ENCODE peak calls at places on chromosomes 6 and 20, in five cellular contexts. R, Y, U, G and I are unnamed samples.

GRCh38 chr20:50625986-50626677 is 65.2 kb downstream of the RIPOR3 start:
- DNase-seq in R (no peak), Y (no peak), U (peak), G (peak), I (no peak)

GRCh38 chr6:2412731-2413130 is 167.3 kb upstream of the GMDS start:
- DNase-seq in R (peak), Y (no peak), U (no peak), G (no peak), I (no peak)

GRCh38 chr6:9766240-9766915 is 648.5 kb downstream of the TFAP2A start:
- DNase-seq in R (peak), Y (no peak), U (no peak), G (no peak), I (peak)

GRCh38 chr6:121548146-121548545 is 112.7 kb downstream of the GJA1 start:
- DNase-seq in R (no peak), Y (no peak), U (no peak), G (no peak), I (no peak)

GRCh38 chr6:139370047-139370706 is 4.3 kb downstream of the CITED2 start:
- DNase-seq in R (no peak), Y (no peak), U (peak), G (peak), I (no peak)

GRCh38 chr20:12171927-12172581 is 254.4 kb downstream of the BTBD3 start:
- DNase-seq in R (no peak), Y (no peak), U (peak), G (peak), I (no peak)

GRCh38 chr6:142011775-142012174 is 121.0 kb upstream of the GJE1 start:
- DNase-seq in R (no peak), Y (no peak), U (no peak), G (no peak), I (no peak)

GRCh38 chr6:74568851-74569250 is 637.0 kb downstream of the COL12A1 start:
- DNase-seq in R (peak), Y (no peak), U (no peak), G (no peak), I (no peak)

GRCh38 chr6:25889877-25890853 is 16.1 kb upstream of the SLC17A3 start:
- DNase-seq in R (peak), Y (no peak), U (peak), G (peak), I (no peak)

GRCh38 chr6:122033564-122034181 is 365.8 kb upstream of the HSF2 start:
- DNase-seq in R (peak), Y (no peak), U (peak), G (peak), I (no peak)

GRCh38 chr20:51665543-51666118 is 102.6 kb downstream of the ATP9A start:
- DNase-seq in R (no peak), Y (no peak), U (no peak), G (no peak), I (no peak)

GRCh38 chr20:35135867-35136586 is 11.1 kb downstream of the EDEM2 start:
- DNase-seq in R (peak), Y (no peak), U (peak), G (peak), I (peak)

GRCh38 chr6:157326979-157327378 is 3.7 kb upstream of the TMEM242 start:
- DNase-seq in R (no peak), Y (no peak), U (no peak), G (no peak), I (no peak)

GRCh38 chr6:137926207-137926731 is 59.2 kb downstream of the TNFAIP3 start:
- DNase-seq in R (peak), Y (no peak), U (no peak), G (peak), I (peak)

GRCh38 chr6:30071081-30071818 is 4.3 kb downstream of the PPP1R11 start:
- DNase-seq in R (peak), Y (no peak), U (no peak), G (no peak), I (no peak)

GRCh38 chr6:116313377-116313776 is 33.6 kb upstream of the TSPYL1 start:
- DNase-seq in R (peak), Y (no peak), U (no peak), G (no peak), I (no peak)

GRCh38 chr20:45419188-45420091 is 3.5 kb downstream of the PIGT start:
- DNase-seq in R (peak), Y (no peak), U (peak), G (no peak), I (peak)

DNA sequence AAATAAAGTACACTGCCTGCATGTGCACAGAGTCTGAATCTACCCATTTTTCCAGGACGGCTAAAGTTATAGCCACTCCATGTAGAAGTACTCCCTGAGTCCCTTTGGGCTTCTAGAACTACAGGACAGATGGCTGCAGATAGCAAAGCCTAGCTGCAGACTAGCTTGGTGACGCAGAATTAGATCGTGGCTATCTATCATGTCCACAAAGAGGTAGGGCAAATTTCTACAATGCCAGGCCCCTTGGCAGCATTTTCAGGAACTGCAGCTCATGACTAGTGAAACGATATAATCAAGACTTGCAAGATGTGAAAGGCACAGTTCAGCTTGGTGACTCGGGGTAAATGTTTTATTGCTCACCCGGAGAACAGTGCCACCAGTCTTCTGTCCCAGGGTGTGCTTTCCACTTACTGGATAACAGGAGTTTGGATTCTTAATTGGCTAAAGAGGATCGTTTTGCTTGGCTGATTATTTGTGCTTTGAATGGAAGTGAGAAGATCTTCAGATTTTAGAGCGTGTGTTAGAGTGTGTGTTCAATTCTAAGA is 108.7 kb upstream of the LY86 start:
- DNase-seq in R (no peak), Y (no peak), U (no peak), G (no peak), I (no peak)
- TF ChIP-seq POLR2A in R (no peak), Y (no peak), U (no peak), G (no peak), I (no peak)

GRCh38 chr6:37432916-37433656 is at the start of gene CMTR1:
- DNase-seq in R (peak), Y (peak), U (peak), G (peak), I (peak)
- TF ChIP-seq POLR2A in R (peak), Y (peak), U (peak), G (peak), I (peak)

DNA sequence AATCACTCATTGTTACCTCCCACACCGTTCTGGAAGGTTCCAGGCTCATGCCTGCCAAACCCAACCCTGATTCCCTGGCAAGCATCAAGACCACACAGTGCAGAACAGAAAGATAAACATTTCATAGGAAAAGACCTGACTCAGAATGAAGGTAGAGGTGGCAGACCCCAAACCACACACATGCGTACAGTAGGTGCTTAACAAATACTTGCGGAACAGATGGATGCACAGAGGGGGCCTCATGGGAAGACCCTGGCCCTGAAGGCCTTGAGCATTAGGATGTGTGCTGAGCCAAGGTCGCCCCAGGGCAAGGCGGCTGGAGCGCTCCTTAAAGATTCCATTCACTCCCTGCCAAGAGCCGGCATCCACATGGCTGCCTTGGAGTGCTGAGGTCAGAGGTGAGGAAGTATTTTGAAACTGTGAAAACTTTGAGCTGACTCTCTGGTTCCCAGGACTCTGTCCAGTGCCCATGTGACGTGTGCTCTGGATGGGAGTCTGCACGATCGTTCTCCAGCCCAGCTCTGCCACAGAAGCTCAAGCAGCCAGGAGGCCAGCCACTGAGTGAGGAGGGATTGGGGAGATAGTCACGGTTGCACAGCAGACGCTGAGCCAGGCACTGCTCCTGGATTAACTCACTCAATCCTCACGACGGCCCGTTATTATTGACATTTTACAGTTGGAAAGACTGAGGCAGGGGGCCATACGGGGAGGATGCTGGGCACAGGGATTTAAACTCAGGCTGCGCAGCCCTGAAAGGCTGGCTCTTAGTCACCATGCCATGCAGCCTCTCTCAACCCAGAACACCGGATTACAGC is 65.5 kb upstream of the AFDN start:
- DNase-seq in R (peak), Y (no peak), U (peak), G (no peak), I (no peak)
- TF ChIP-seq POLR2A in R (no peak), Y (no peak), U (no peak), G (no peak), I (no peak)

DNA sequence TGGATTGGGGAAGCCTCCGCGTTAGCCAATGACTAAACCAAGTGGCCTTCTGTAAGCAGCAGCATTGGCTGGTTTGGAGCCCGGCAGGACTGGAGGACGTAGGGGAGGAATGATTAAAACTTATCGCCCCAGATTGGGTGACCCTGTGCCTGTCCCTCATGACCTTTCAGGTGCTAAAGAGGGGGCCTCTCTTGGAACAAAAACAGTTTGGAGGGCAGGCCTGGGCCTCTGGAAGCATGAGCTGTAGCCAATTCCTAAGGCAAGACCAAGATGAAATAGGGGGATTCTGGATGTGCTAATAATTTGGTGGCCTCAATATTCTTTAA is 1.4 kb downstream of the GMPR start:
- DNase-seq in R (no peak), Y (peak), U (peak), G (peak), I (no peak)
- TF ChIP-seq POLR2A in R (no peak), Y (no peak), U (no peak), G (no peak), I (no peak)

GRCh38 chr20:58650181-58650775 is 805 bp upstream of the STX16 start:
- DNase-seq in R (no peak), Y (peak), U (no peak), G (no peak), I (no peak)

GRCh38 chr20:58649288-58650180 is 1.5 kb upstream of the STX16 start:
- DNase-seq in R (no peak), Y (no peak), U (no peak), G (no peak), I (no peak)

GRCh38 chr20:58651548-58651822 is 402 bp downstream of the STX16 start:
- DNase-seq in R (peak), Y (no peak), U (no peak), G (no peak), I (no peak)

GRCh38 chr20:58651823-58652605 is 931 bp downstream of the STX16 start:
- DNase-seq in R (peak), Y (peak), U (peak), G (peak), I (peak)

DNA sequence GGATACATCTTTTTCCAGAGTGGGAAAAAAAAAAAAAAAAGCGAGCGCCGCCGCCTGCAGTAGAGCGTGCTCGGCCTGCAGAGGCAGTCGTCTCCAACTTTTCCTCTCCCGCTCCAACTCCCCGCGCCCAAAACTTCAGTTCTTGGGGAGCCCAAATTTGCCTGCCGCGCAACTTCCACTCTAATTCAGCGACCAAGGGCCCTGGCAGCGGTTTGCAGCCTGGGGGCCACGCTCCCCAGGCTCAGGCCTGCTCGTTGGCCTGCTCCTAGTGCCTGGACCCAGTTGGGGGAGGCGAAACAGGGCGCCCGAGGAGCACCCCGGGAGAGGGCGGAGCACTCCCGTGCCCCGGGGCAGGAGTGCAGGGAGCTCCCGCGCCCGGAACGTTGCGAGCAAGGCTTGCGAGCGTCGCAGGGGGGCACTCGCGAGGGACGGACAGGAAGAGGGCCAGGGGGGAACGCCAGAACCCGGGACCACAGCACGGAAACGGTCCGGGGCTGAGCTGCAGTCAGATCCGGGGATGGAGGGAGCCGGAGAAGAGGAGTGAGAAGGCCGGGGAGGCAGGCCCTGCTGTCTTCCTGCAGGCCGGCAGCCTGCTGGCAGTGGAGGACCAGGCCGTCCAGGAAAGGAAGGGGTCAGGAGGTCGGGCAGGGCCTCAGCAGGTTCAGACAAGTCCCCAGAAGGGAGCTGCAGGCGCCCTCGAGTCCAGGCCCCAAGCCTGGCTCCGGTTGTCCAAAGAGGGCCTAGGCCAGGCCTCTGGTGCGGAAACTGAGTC is at the start of gene STX16:
- DNase-seq in R (peak), Y (peak), U (peak), G (peak), I (peak)
- TF ChIP-seq POLR2A in R (peak), Y (peak), U (peak), G (peak), I (peak)

DNA sequence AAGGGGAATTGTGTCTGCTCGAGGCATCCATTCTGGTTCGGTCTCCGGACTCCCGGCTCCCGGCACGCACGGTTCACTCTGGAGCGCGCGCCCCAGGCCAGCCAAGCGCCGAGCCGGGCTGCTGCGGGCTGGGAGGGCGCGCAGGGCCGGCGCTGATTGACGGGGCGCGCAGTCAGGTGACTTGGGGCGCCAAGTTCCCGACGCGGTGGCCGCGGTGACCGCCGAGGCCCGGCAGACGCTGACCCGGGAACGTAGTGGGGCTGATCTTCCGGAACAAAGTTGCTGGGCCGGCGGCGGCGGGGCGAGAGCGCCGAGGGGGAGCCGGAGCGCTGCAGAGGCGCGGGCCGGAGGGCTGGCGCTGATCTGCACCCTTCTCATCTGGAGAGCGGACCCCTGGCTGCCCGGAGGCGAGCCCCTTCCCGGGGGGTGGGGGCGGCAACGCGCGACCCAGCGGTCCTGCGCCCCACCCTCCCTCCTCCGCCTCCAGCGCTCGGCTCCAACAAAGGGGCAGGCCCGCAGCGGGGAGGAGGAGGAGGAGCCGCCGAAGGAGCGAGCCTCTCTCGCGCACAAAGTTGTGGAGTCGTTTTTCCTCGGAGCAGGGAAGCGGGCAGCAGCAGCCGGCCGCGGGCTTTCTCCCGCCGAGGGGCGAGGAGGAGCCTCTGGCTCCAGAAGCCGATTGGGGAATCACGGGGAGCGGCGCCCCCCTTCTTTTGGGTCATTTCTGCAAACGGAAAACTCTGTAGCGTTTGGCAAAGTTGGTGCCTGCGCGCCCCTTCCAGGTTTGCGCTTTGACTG is at the start of gene UTRN:
- DNase-seq in R (peak), Y (peak), U (peak), G (peak), I (peak)
- TF ChIP-seq POLR2A in R (peak), Y (no peak), U (peak), G (peak), I (peak)

GRCh38 chr20:63295422-63295821 is 2.4 kb downstream of the COL20A1 start:
- DNase-seq in R (no peak), Y (no peak), U (no peak), G (no peak), I (no peak)
- TF ChIP-seq POLR2A in R (no peak), Y (no peak), U (no peak), G (no peak), I (no peak)